ENCODE peak calls at places on chromosomes 7 and 10, in nine cellular contexts. Y is CD8-positive, alpha-beta memory T cell; L is AG09319; D is NCI-H2227 treated with DMSO at 0.1 percent for 48 hours; S is endothelial cell; M is stromal cell of bone marrow; Z is skeletal muscle cell; V is iPS-NIHi11; Q is activated T-cell treated with anti-CD3 and anti-CD28 coated beads, Interleukin-2, amount 50 U/mL, for 72 hours. F is an unnamed sample.

GRCh38 chr10:13890617-13891541 is 304.1 kb downstream of the PRPF18 start:
- DNase-seq in Z (peak; percentile 26), Y (no peak), L (no peak), Q (no peak), S (no peak), D (peak; percentile 65), M (no peak), V (peak; percentile 38), F (peak; percentile 25)

GRCh38 chr7:49030221-49030620 is 105.9 kb downstream of the CDC14C start:
- DNase-seq in V (no peak), Z (no peak), Q (no peak), M (no peak), D (no peak), S (no peak), L (no peak), Y (no peak), F (no peak)

GRCh38 chr7:84025332-84025927 is 169.2 kb downstream of the SEMA3A start:
- DNase-seq in V (peak; percentile 32), Z (peak; percentile 91), L (peak; percentile 78), D (no peak), S (no peak), Y (no peak), M (peak; percentile 93), Q (no peak), F (no peak)

GRCh38 chr7:86914468-86915054 is 144.9 kb downstream of the ELAPOR2 start:
- DNase-seq in V (no peak), Q (no peak), D (no peak), M (no peak), Y (no peak), S (no peak), Z (no peak), L (no peak), F (no peak)

GRCh38 chr10:124376411-124376810 is 42.3 kb downstream of the OAT start:
- DNase-seq in Z (no peak), Q (no peak), L (no peak), V (no peak), M (no peak), Y (no peak), D (no peak), S (no peak), F (no peak)

GRCh38 chr7:37516610-37517108 is 68.0 kb upstream of the ELMO1 start:
- DNase-seq in S (no peak), L (no peak), V (no peak), M (no peak), Z (no peak), D (no peak), Y (no peak), Q (no peak), F (no peak)

GRCh38 chr7:117350027-117350426 is 27.2 kb upstream of the WNT2 start:
- DNase-seq in V (no peak), D (no peak), L (no peak), M (no peak), Z (no peak), Y (no peak), Q (no peak), S (no peak), F (no peak)

GRCh38 chr10:6811153-6811552 is 231.1 kb upstream of the PRKCQ start:
- DNase-seq in V (no peak), Z (no peak), S (no peak), D (no peak), Q (no peak), M (no peak), Y (no peak), L (no peak), F (no peak)

GRCh38 chr7:132590162-132590561 is 13.9 kb upstream of the PLXNA4 start:
- DNase-seq in Z (no peak), D (no peak), M (no peak), L (no peak), Y (no peak), Q (no peak), V (no peak), S (no peak), F (no peak)

GRCh38 chr7:36191292-36191920 is 38.4 kb downstream of the EEPD1 start:
- DNase-seq in Z (no peak), S (no peak), M (no peak), Q (no peak), D (no peak), Y (no peak), V (no peak), L (no peak), F (no peak)

GRCh38 chr10:99784025-99784730 is 1.7 kb downstream of the ABCC2 start:
- DNase-seq in M (peak; percentile 76), V (no peak), Z (peak; percentile 72), D (no peak), L (peak; percentile 55), Q (no peak), Y (no peak), S (no peak), F (no peak)

GRCh38 chr7:152521420-152522337 is 85.9 kb upstream of the KMT2C start:
- DNase-seq in M (no peak), L (no peak), V (no peak), Q (no peak), Z (no peak), Y (no peak), D (no peak), S (no peak), F (no peak)

F was measured in B cell.